ENCODE peak calls at places on chromosomes 5 and 9, in eight cellular contexts. P is heart left ventricle; M is stimulated activated CD4-positive, alpha-beta T cell treated with anti-CD3 and anti-CD28 coated beads, Interleukin-12 subunit alpha, Interleukin-12 subunit beta, amount 100 ng/mL, for 4 hours; V is frontal cortex; Q is mucosa of descending colon; Z is AG08396; U is stimulated activated naive B cell treated with anti-CD40 and anti-IgM and Interleukin-4, amounts not matched to agents 10 μg/mL and 1 μg/mL and 100 μg/mL, for 72 hours; F is activated naive CD8-positive, alpha-beta T cell treated with anti-CD3 and anti-CD28 coated beads, Interleukin-2, amount 50 U/mL, for 16 hours. T is an unnamed sample.

GRCh38 chr9:121769939-121770338 is 118.5 kb downstream of the DAB2IP start:
- DNase-seq in P (peak), M (no peak), V (no peak), Q (peak), Z (no peak), U (no peak), F (no peak), T (no peak)

GRCh38 chr5:142151436-142152382 is 43.1 kb downstream of the NDFIP1 start:
- DNase-seq in P (no peak), M (peak), V (peak), Q (no peak), Z (peak), U (no peak), F (peak), T (peak)

GRCh38 chr9:6646028-6646636 is 603 bp upstream of the GLDC start:
- DNase-seq in P (no peak), M (peak), V (no peak), Q (no peak), Z (no peak), U (peak), F (no peak), T (no peak)

GRCh38 chr5:132777209-132778069 is at the start of gene SEPTIN8:
- DNase-seq in P (peak), M (peak), V (peak), Q (peak), Z (peak), U (peak), F (no peak), T (peak)

GRCh38 chr9:22580788-22581187 is 134.2 kb downstream of the DMRTA1 start:
- DNase-seq in P (no peak), M (no peak), V (no peak), Q (no peak), Z (no peak), U (no peak), F (no peak), T (no peak)

GRCh38 chr5:96781031-96781733 is 26.6 kb downstream of the ERAP1 start:
- DNase-seq in P (no peak), M (no peak), V (no peak), Q (no peak), Z (no peak), U (no peak), F (no peak), T (no peak)

GRCh38 chr9:20315672-20316071 is 306.6 kb downstream of the MLLT3 start:
- DNase-seq in P (no peak), M (no peak), V (no peak), Q (no peak), Z (peak), U (no peak), F (no peak), T (no peak)

GRCh38 chr9:124202447-124202971 is 55.2 kb upstream of the NEK6 start:
- DNase-seq in P (peak), M (peak), V (no peak), Q (peak), Z (no peak), U (peak), F (peak), T (no peak)

GRCh38 chr5:157994906-157995519 is 136.1 kb upstream of the CLINT1 start:
- DNase-seq in P (peak), M (peak), V (no peak), Q (peak), Z (peak), U (peak), F (no peak), T (peak)

GRCh38 chr5:98816574-98817222 is 43.2 kb downstream of the RGMB start:
- DNase-seq in P (no peak), M (no peak), V (no peak), Q (peak), Z (no peak), U (no peak), F (no peak), T (no peak)

GRCh38 chr9:35659340-35659739 is 1.2 kb downstream of the CCDC107 start:
- DNase-seq in P (peak), M (no peak), V (no peak), Q (no peak), Z (peak), U (no peak), F (no peak), T (no peak)

GRCh38 chr5:141958113-141958512 is at the start of gene PCDH12:
- DNase-seq in P (peak), M (no peak), V (no peak), Q (no peak), Z (no peak), U (no peak), F (no peak), T (peak)

GRCh38 chr9:129402341-129402739 is 218.6 kb downstream of the C9orf50 start:
- DNase-seq in P (no peak), M (no peak), V (no peak), Q (peak), Z (peak), U (no peak), F (no peak), T (no peak)

GRCh38 chr5:34813473-34813872 is 25.5 kb upstream of the TTC23L start:
- DNase-seq in P (no peak), M (no peak), V (no peak), Q (no peak), Z (no peak), U (no peak), F (no peak), T (no peak)

GRCh38 chr9:127694890-127695735 is 11.7 kb upstream of the CFAP157 start:
- DNase-seq in P (no peak), M (no peak), V (no peak), Q (no peak), Z (no peak), U (no peak), F (no peak), T (no peak)

GRCh38 chr9:88710449-88710848 is 175.5 kb downstream of the NXNL2 start:
- DNase-seq in P (no peak), M (no peak), V (no peak), Q (no peak), Z (no peak), U (no peak), F (no peak), T (no peak)

GRCh38 chr9:133149130-133150015 is 14.3 kb downstream of the GBGT1 start:
- DNase-seq in P (peak), M (peak), V (peak), Q (peak), Z (peak), U (peak), F (peak), T (peak)

GRCh38 chr9:121857941-121858340 is 206.5 kb downstream of the DAB2IP start:
- DNase-seq in P (no peak), M (no peak), V (no peak), Q (no peak), Z (no peak), U (no peak), F (no peak), T (no peak)

GRCh38 chr5:37604290-37604689 is 225.2 kb downstream of the WDR70 start:
- DNase-seq in P (no peak), M (no peak), V (no peak), Q (no peak), Z (no peak), U (no peak), F (no peak), T (no peak)

GRCh38 chr5:149325166-149325735 is 20.0 kb upstream of the GRPEL2 start:
- DNase-seq in P (peak), M (no peak), V (no peak), Q (no peak), Z (no peak), U (no peak), F (no peak), T (no peak)

GRCh38 chr9:69601698-69602097 is 70.5 kb downstream of the APBA1 start:
- DNase-seq in P (no peak), M (no peak), V (no peak), Q (no peak), Z (no peak), U (no peak), F (no peak), T (no peak)

GRCh38 chr5:132776077-132776931 is 735 bp downstream of the SEPTIN8 start:
- DNase-seq in P (peak), M (no peak), V (no peak), Q (no peak), Z (peak), U (no peak), F (no peak), T (peak)

GRCh38 chr5:138898336-138898735 is 23.2 kb upstream of the LRRTM2 start:
- DNase-seq in P (no peak), M (no peak), V (no peak), Q (no peak), Z (no peak), U (no peak), F (no peak), T (no peak)

GRCh38 chr5:122163151-122164069 is 34.1 kb downstream of the ZNF474 start:
- DNase-seq in P (peak), M (no peak), V (no peak), Q (no peak), Z (peak), U (no peak), F (no peak), T (no peak)

GRCh38 chr5:159515197-159515596 is 184.9 kb upstream of the IL12B start:
- DNase-seq in P (no peak), M (no peak), V (no peak), Q (no peak), Z (no peak), U (no peak), F (no peak), T (no peak)

GRCh38 chr9:77952641-77953341 is 78.8 kb downstream of the GNAQ start:
- DNase-seq in P (no peak), M (no peak), V (no peak), Q (no peak), Z (no peak), U (no peak), F (no peak), T (no peak)

GRCh38 chr9:125732562-125732961 is 14.6 kb upstream of the PBX3 start:
- DNase-seq in P (no peak), M (no peak), V (no peak), Q (no peak), Z (no peak), U (no peak), F (no peak), T (no peak)

GRCh38 chr9:113349434-113350337 is at the start of gene BSPRY:
- DNase-seq in P (no peak), M (no peak), V (peak), Q (peak), Z (peak), U (peak), F (no peak), T (peak)

GRCh38 chr5:553874-554273 is 29.6 kb upstream of the SLC9A3 start:
- DNase-seq in P (no peak), M (no peak), V (no peak), Q (peak), Z (no peak), U (no peak), F (no peak), T (no peak)

GRCh38 chr5:60519372-60519771 is 180.6 kb downstream of the DEPDC1B start:
- DNase-seq in P (no peak), M (no peak), V (no peak), Q (no peak), Z (no peak), U (no peak), F (no peak), T (no peak)

GRCh38 chr9:82466616-82467251 is 478.2 kb downstream of the SPATA31D1 start:
- DNase-seq in P (peak), M (no peak), V (no peak), Q (no peak), Z (peak), U (no peak), F (no peak), T (no peak)

GRCh38 chr9:30089428-30089827 is 2295.0 kb upstream of the ACO1 start:
- DNase-seq in P (no peak), M (no peak), V (no peak), Q (no peak), Z (no peak), U (no peak), F (no peak), T (no peak)

GRCh38 chr9:87223397-87224246 is 274.0 kb upstream of the DAPK1 start:
- DNase-seq in P (no peak), M (no peak), V (no peak), Q (no peak), Z (peak), U (no peak), F (no peak), T (no peak)

GRCh38 chr5:36656556-36656955 is 50.1 kb downstream of the SLC1A3 start:
- DNase-seq in P (no peak), M (no peak), V (no peak), Q (no peak), Z (no peak), U (no peak), F (no peak), T (no peak)

GRCh38 chr5:164204338-164204946 is 699.0 kb downstream of the MAT2B start:
- DNase-seq in P (no peak), M (no peak), V (no peak), Q (no peak), Z (no peak), U (no peak), F (no peak), T (no peak)

GRCh38 chr5:85990998-85991397 is 626.7 kb upstream of the COX7C start:
- DNase-seq in P (no peak), M (no peak), V (no peak), Q (no peak), Z (no peak), U (no peak), F (no peak), T (no peak)

GRCh38 chr9:105138306-105138801 is 106.1 kb upstream of the SLC44A1 start:
- DNase-seq in P (peak), M (no peak), V (peak), Q (no peak), Z (no peak), U (no peak), F (no peak), T (peak)

GRCh38 chr5:177249761-177250537 is 53.6 kb downstream of the RAB24 start:
- DNase-seq in P (no peak), M (no peak), V (no peak), Q (no peak), Z (no peak), U (no peak), F (no peak), T (no peak)

GRCh38 chr9:69297300-69297980 is 27.6 kb upstream of the ENTREP1 start:
- DNase-seq in P (no peak), M (no peak), V (no peak), Q (no peak), Z (no peak), U (no peak), F (no peak), T (no peak)